ENCODE peak calls at places on chromosomes 12 and 14, in nine cellular contexts. One of them, this sample, is unnamed.

GRCh38 chr14:96734076-96734622 is 63.0 kb upstream of the VRK1 start:
- DNase-seq in uterus: no peak
- DNase-seq in aorta: no peak
- DNase-seq in tibial artery: no peak
- DNase-seq in heart right ventricle: no peak
- DNase-seq in CD8-positive, alpha-beta memory T cell: no peak
- DNase-seq in right atrium auricular region: no peak
- DNase-seq in K562: no peak
- DNase-seq in astrocyte: no peak
- DNase-seq in this sample: no peak

GRCh38 chr14:39055786-39056474 is 47.1 kb downstream of the SEC23A start:
- DNase-seq in uterus: no peak
- DNase-seq in aorta: no peak
- DNase-seq in tibial artery: no peak
- DNase-seq in heart right ventricle: no peak
- DNase-seq in CD8-positive, alpha-beta memory T cell: no peak
- DNase-seq in right atrium auricular region: no peak
- DNase-seq in K562: peak; percentile 22
- DNase-seq in astrocyte: no peak
- DNase-seq in this sample: no peak

GRCh38 chr12:19288603-19289244 is 150.6 kb upstream of the AEBP2 start:
- DNase-seq in uterus: no peak
- DNase-seq in aorta: no peak
- DNase-seq in tibial artery: no peak
- DNase-seq in heart right ventricle: no peak
- DNase-seq in CD8-positive, alpha-beta memory T cell: no peak
- DNase-seq in right atrium auricular region: no peak
- DNase-seq in K562: peak; percentile 14
- DNase-seq in astrocyte: peak; percentile 41
- DNase-seq in this sample: no peak

GRCh38 chr12:117141097-117141898 is 42.1 kb upstream of the TESC start:
- DNase-seq in uterus: no peak
- DNase-seq in aorta: no peak
- DNase-seq in tibial artery: no peak
- DNase-seq in heart right ventricle: no peak
- DNase-seq in CD8-positive, alpha-beta memory T cell: no peak
- DNase-seq in right atrium auricular region: no peak
- DNase-seq in K562: no peak
- DNase-seq in astrocyte: no peak
- DNase-seq in this sample: no peak

GRCh38 chr14:101058571-101058970 is 155.0 kb upstream of the RTL1 start:
- DNase-seq in uterus: no peak
- DNase-seq in aorta: no peak
- DNase-seq in tibial artery: no peak
- DNase-seq in heart right ventricle: no peak
- DNase-seq in CD8-positive, alpha-beta memory T cell: no peak
- DNase-seq in right atrium auricular region: no peak
- DNase-seq in K562: no peak
- DNase-seq in astrocyte: peak; percentile 43
- DNase-seq in this sample: no peak

GRCh38 chr14:56129092-56129491 is 10.9 kb downstream of the PELI2 start:
- DNase-seq in uterus: no peak
- DNase-seq in aorta: no peak
- DNase-seq in tibial artery: no peak
- DNase-seq in heart right ventricle: no peak
- DNase-seq in CD8-positive, alpha-beta memory T cell: no peak
- DNase-seq in right atrium auricular region: no peak
- DNase-seq in K562: no peak
- DNase-seq in astrocyte: no peak
- DNase-seq in this sample: no peak

GRCh38 chr12:58871557-58871956 is 48.7 kb downstream of the LRIG3 start:
- DNase-seq in uterus: no peak
- DNase-seq in aorta: no peak
- DNase-seq in tibial artery: no peak
- DNase-seq in heart right ventricle: no peak
- DNase-seq in CD8-positive, alpha-beta memory T cell: no peak
- DNase-seq in right atrium auricular region: no peak
- DNase-seq in K562: no peak
- DNase-seq in astrocyte: no peak
- DNase-seq in this sample: no peak

GRCh38 chr12:109421355-109422087 is 55.6 kb downstream of the KCTD10 start:
- DNase-seq in uterus: no peak
- DNase-seq in aorta: no peak
- DNase-seq in tibial artery: no peak
- DNase-seq in heart right ventricle: no peak
- DNase-seq in CD8-positive, alpha-beta memory T cell: no peak
- DNase-seq in right atrium auricular region: no peak
- DNase-seq in K562: no peak
- DNase-seq in astrocyte: no peak
- DNase-seq in this sample: no peak

GRCh38 chr12:22684526-22685118 is 59.7 kb downstream of the ETNK1 start:
- DNase-seq in uterus: no peak
- DNase-seq in aorta: no peak
- DNase-seq in tibial artery: no peak
- DNase-seq in heart right ventricle: no peak
- DNase-seq in CD8-positive, alpha-beta memory T cell: no peak
- DNase-seq in right atrium auricular region: no peak
- DNase-seq in K562: peak; percentile 44
- DNase-seq in astrocyte: peak; percentile 33
- DNase-seq in this sample: no peak

GRCh38 chr12:15855646-15856045 is 26.5 kb upstream of the STRAP start:
- DNase-seq in uterus: no peak
- DNase-seq in aorta: no peak
- DNase-seq in tibial artery: no peak
- DNase-seq in heart right ventricle: no peak
- DNase-seq in CD8-positive, alpha-beta memory T cell: no peak
- DNase-seq in right atrium auricular region: no peak
- DNase-seq in K562: no peak
- DNase-seq in astrocyte: no peak
- DNase-seq in this sample: no peak

GRCh38 chr12:132427999-132428871 is 61.7 kb upstream of the FBRSL1 start:
- DNase-seq in uterus: no peak
- DNase-seq in aorta: no peak
- DNase-seq in tibial artery: no peak
- DNase-seq in heart right ventricle: no peak
- DNase-seq in CD8-positive, alpha-beta memory T cell: no peak
- DNase-seq in right atrium auricular region: no peak
- DNase-seq in K562: no peak
- DNase-seq in astrocyte: no peak
- DNase-seq in this sample: no peak

GRCh38 chr12:76041406-76041805 is 9.8 kb upstream of the PHLDA1 start:
- DNase-seq in uterus: no peak
- DNase-seq in aorta: no peak
- DNase-seq in tibial artery: no peak
- DNase-seq in heart right ventricle: no peak
- DNase-seq in CD8-positive, alpha-beta memory T cell: no peak
- DNase-seq in right atrium auricular region: no peak
- DNase-seq in K562: no peak
- DNase-seq in astrocyte: no peak
- DNase-seq in this sample: no peak

DNA sequence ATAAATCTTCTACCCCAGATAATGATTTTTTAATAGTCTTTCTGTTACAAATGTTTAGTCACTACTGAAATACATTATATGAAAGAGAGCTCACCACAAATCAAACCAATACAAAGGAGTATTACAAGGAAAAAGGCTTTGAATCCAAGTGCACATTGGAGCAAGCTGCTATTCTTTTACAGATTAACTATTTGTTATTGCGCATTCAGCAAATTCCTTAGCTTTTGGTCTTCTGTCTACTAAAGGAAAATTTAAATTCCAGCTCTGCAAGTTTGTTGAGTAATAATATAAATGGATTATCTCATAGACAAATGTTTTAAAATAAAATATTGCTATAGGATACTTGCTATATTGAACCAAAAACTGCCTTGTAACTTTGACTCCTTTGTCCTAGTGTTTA is 41.3 kb downstream of the PDE3A start:
- DNase-seq in uterus: no peak
- DNase-seq in aorta: no peak
- DNase-seq in tibial artery: no peak
- DNase-seq in heart right ventricle: no peak
- DNase-seq in CD8-positive, alpha-beta memory T cell: no peak
- DNase-seq in right atrium auricular region: no peak
- DNase-seq in K562: no peak
- DNase-seq in astrocyte: no peak
- DNase-seq in this sample: no peak
- H3K4me1 ChIP-seq in uterus: no peaks in the 10 kb centered on the region
- H3K4me1 ChIP-seq in aorta: peaks cover 3% of the 10 kb centered on the region
- H3K4me1 ChIP-seq in tibial artery: peaks cover 66% of the 10 kb centered on the region
- H3K4me1 ChIP-seq in heart right ventricle: no peaks in the 10 kb centered on the region
- H3K4me1 ChIP-seq in CD8-positive, alpha-beta memory T cell: no peaks in the 10 kb centered on the region
- H3K4me1 ChIP-seq in right atrium auricular region: no peaks in the 10 kb centered on the region
- H3K4me1 ChIP-seq in K562: no peaks in the 10 kb centered on the region
- H3K4me1 ChIP-seq in astrocyte: no peaks in the 10 kb centered on the region
- H3K4me1 ChIP-seq in this sample: no peaks in the 10 kb centered on the region

GRCh38 chr12:114213055-114213561 is 192.8 kb downstream of the TBX5 start:
- DNase-seq in uterus: no peak
- DNase-seq in aorta: no peak
- DNase-seq in tibial artery: no peak
- DNase-seq in heart right ventricle: peak; percentile 39
- DNase-seq in CD8-positive, alpha-beta memory T cell: no peak
- DNase-seq in right atrium auricular region: no peak
- DNase-seq in K562: peak; percentile 33
- DNase-seq in astrocyte: no peak
- DNase-seq in this sample: no peak

GRCh38 chr12:114215766-114216165 is 190.2 kb downstream of the TBX5 start:
- DNase-seq in uterus: no peak
- DNase-seq in aorta: no peak
- DNase-seq in tibial artery: no peak
- DNase-seq in heart right ventricle: no peak
- DNase-seq in CD8-positive, alpha-beta memory T cell: no peak
- DNase-seq in right atrium auricular region: no peak
- DNase-seq in K562: no peak
- DNase-seq in astrocyte: no peak
- DNase-seq in this sample: no peak

GRCh38 chr12:114209852-114210251 is 196.1 kb downstream of the TBX5 start:
- DNase-seq in uterus: no peak
- DNase-seq in aorta: no peak
- DNase-seq in tibial artery: no peak
- DNase-seq in heart right ventricle: no peak
- DNase-seq in CD8-positive, alpha-beta memory T cell: no peak
- DNase-seq in right atrium auricular region: no peak
- DNase-seq in K562: no peak
- DNase-seq in astrocyte: no peak
- DNase-seq in this sample: no peak
- H3K4me1 ChIP-seq in uterus: no peaks in the 10 kb centered on the region
- H3K4me1 ChIP-seq in aorta: no peaks in the 10 kb centered on the region
- H3K4me1 ChIP-seq in tibial artery: no peaks in the 10 kb centered on the region
- H3K4me1 ChIP-seq in heart right ventricle: peaks cover 7% of the 10 kb centered on the region
- H3K4me1 ChIP-seq in CD8-positive, alpha-beta memory T cell: no peaks in the 10 kb centered on the region
- H3K4me1 ChIP-seq in right atrium auricular region: no peaks in the 10 kb centered on the region
- H3K4me1 ChIP-seq in K562: no peaks in the 10 kb centered on the region
- H3K4me1 ChIP-seq in astrocyte: no peaks in the 10 kb centered on the region
- H3K4me1 ChIP-seq in this sample: no peaks in the 10 kb centered on the region

GRCh38 chr12:44846826-44847225 is 29.3 kb downstream of the NELL2 start:
- DNase-seq in uterus: no peak
- DNase-seq in aorta: no peak
- DNase-seq in tibial artery: no peak
- DNase-seq in heart right ventricle: no peak
- DNase-seq in CD8-positive, alpha-beta memory T cell: no peak
- DNase-seq in right atrium auricular region: no peak
- DNase-seq in K562: no peak
- DNase-seq in astrocyte: no peak
- DNase-seq in this sample: no peak

GRCh38 chr12:44847888-44848770 is 28.0 kb downstream of the NELL2 start:
- DNase-seq in uterus: no peak
- DNase-seq in aorta: no peak
- DNase-seq in tibial artery: no peak
- DNase-seq in heart right ventricle: no peak
- DNase-seq in CD8-positive, alpha-beta memory T cell: peak; percentile 58
- DNase-seq in right atrium auricular region: no peak
- DNase-seq in K562: no peak
- DNase-seq in astrocyte: no peak
- DNase-seq in this sample: no peak

GRCh38 chr12:44847403-44847802 is 28.7 kb downstream of the NELL2 start:
- DNase-seq in uterus: no peak
- DNase-seq in aorta: no peak
- DNase-seq in tibial artery: no peak
- DNase-seq in heart right ventricle: no peak
- DNase-seq in CD8-positive, alpha-beta memory T cell: no peak
- DNase-seq in right atrium auricular region: no peak
- DNase-seq in K562: no peak
- DNase-seq in astrocyte: no peak
- DNase-seq in this sample: no peak

GRCh38 chr12:44851586-44851985 is 24.5 kb downstream of the NELL2 start:
- DNase-seq in uterus: no peak
- DNase-seq in aorta: no peak
- DNase-seq in tibial artery: no peak
- DNase-seq in heart right ventricle: no peak
- DNase-seq in CD8-positive, alpha-beta memory T cell: no peak
- DNase-seq in right atrium auricular region: no peak
- DNase-seq in K562: no peak
- DNase-seq in astrocyte: no peak
- DNase-seq in this sample: no peak

DNA sequence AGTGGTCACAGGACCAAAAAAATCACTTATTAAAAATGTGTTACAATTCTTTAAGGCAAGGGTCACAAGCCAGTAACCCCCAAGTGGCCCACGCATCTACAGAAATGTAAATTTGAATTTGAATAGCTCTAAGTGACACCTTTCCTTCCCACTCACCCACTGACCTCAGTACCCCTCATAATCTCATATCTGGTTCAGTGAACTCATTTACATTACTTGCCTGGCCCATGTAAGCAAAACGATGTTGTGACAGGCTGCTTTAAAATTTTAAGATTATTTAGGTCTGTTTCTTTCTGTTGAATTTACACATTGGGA is 27.4 kb downstream of the NELL2 start:
- DNase-seq in uterus: no peak
- DNase-seq in aorta: no peak
- DNase-seq in tibial artery: no peak
- DNase-seq in heart right ventricle: no peak
- DNase-seq in CD8-positive, alpha-beta memory T cell: no peak
- DNase-seq in right atrium auricular region: no peak
- DNase-seq in K562: no peak
- DNase-seq in astrocyte: no peak
- DNase-seq in this sample: no peak
- H3K4me1 ChIP-seq in uterus: no peaks in the 10 kb centered on the region
- H3K4me1 ChIP-seq in aorta: no peaks in the 10 kb centered on the region
- H3K4me1 ChIP-seq in tibial artery: no peaks in the 10 kb centered on the region
- H3K4me1 ChIP-seq in heart right ventricle: no peaks in the 10 kb centered on the region
- H3K4me1 ChIP-seq in CD8-positive, alpha-beta memory T cell: peaks cover 86% of the 10 kb centered on the region
- H3K4me1 ChIP-seq in right atrium auricular region: no peaks in the 10 kb centered on the region
- H3K4me1 ChIP-seq in K562: no peaks in the 10 kb centered on the region
- H3K4me1 ChIP-seq in astrocyte: no peaks in the 10 kb centered on the region
- H3K4me1 ChIP-seq in this sample: no peaks in the 10 kb centered on the region

DNA sequence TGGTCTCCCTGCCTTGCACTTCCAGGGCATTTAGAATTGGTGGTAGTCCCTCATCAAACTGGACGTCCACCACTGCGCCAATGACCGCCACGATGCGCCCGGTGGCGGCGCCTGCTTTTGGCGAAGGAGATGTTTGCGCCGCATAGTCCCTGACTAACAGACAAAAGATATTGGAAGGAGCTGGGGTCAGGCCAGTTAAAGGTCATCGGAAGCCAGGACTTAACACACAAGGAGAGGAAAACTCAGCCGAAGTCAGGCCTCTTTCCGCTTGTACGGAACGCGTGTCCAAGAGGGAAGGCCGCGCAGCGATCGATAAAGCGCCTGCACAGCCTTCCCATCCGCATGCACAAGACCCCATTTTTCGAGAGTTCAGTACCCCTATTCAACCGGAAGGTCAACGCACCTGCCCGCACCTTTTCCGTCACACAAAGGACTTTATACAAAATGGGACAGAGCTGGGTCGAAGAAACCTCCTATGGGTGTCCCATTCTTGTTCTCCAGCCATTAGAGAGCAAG is 525 bp downstream of the ATP5F1B start:
- DNase-seq in uterus: no peak
- DNase-seq in aorta: no peak
- DNase-seq in tibial artery: no peak
- DNase-seq in heart right ventricle: peak; percentile 36
- DNase-seq in CD8-positive, alpha-beta memory T cell: no peak
- DNase-seq in right atrium auricular region: no peak
- DNase-seq in K562: peak; percentile 51
- DNase-seq in astrocyte: no peak
- DNase-seq in this sample: peak; percentile 33
- H3K4me1 ChIP-seq in uterus: peaks cover 4% of the 10 kb centered on the region
- H3K4me1 ChIP-seq in aorta: no peaks in the 10 kb centered on the region
- H3K4me1 ChIP-seq in tibial artery: peaks cover 24% of the 10 kb centered on the region
- H3K4me1 ChIP-seq in heart right ventricle: peaks cover 35% of the 10 kb centered on the region
- H3K4me1 ChIP-seq in CD8-positive, alpha-beta memory T cell: peaks cover 23% of the 10 kb centered on the region
- H3K4me1 ChIP-seq in right atrium auricular region: no peaks in the 10 kb centered on the region
- H3K4me1 ChIP-seq in K562: peaks cover 19% of the 10 kb centered on the region
- H3K4me1 ChIP-seq in astrocyte: peaks cover 16% of the 10 kb centered on the region
- H3K4me1 ChIP-seq in this sample: peaks cover 38% of the 10 kb centered on the region